ENCODE peak calls at places on chromosomes 3 and 15, in eight cellular contexts. R is left ventricle myocardium inferior, G is Panc1, C is pancreas, M is SJSA1, T is astrocyte, F is right atrium auricular region, S is heart right ventricle. W is an unnamed sample.

GRCh38 chr15:69718916-69719315 is 266.3 kb downstream of the RPLP1 start:
- DNase-seq in R (peak; percentile 16), G (no peak), C (no peak), M (no peak), T (no peak), F (no peak), S (no peak), W (no peak)

GRCh38 chr15:63112871-63113270 is 8.8 kb upstream of the LACTB start:
- DNase-seq in R (no peak), G (no peak), C (no peak), M (no peak), T (no peak), F (no peak), S (no peak), W (no peak)

GRCh38 chr3:186909078-186909853 is 21.1 kb upstream of the ST6GAL1 start:
- DNase-seq in R (no peak), G (no peak), C (no peak), M (no peak), T (no peak), F (no peak), S (no peak), W (no peak)

GRCh38 chr15:62618432-62618831 is 424.1 kb upstream of the TPM1 start:
- DNase-seq in R (no peak), G (no peak), C (no peak), M (peak; percentile 76), T (peak; percentile 88), F (no peak), S (no peak), W (peak; percentile 77)

GRCh38 chr15:65044724-65045481 is at the start of gene SLC51B:
- DNase-seq in R (peak; percentile 72), G (no peak), C (no peak), M (no peak), T (no peak), F (no peak), S (peak; percentile 54), W (peak; percentile 51)

GRCh38 chr3:198065897-198066296 is 105.9 kb downstream of the LMLN start:
- DNase-seq in R (no peak), G (no peak), C (no peak), M (no peak), T (no peak), F (no peak), S (no peak), W (no peak)

GRCh38 chr3:123405021-123405420 is 43.9 kb downstream of the ADCY5 start:
- DNase-seq in R (no peak), G (no peak), C (no peak), M (no peak), T (no peak), F (no peak), S (no peak), W (no peak)

GRCh38 chr3:106093616-106094015 is 224.8 kb upstream of the CBLB start:
- DNase-seq in R (no peak), G (no peak), C (no peak), M (no peak), T (no peak), F (no peak), S (no peak), W (peak; percentile 15)

GRCh38 chr3:128388932-128389331 is 77.8 kb downstream of the DNAJB8 start:
- DNase-seq in R (no peak), G (no peak), C (no peak), M (no peak), T (no peak), F (no peak), S (no peak), W (no peak)

GRCh38 chr3:107803170-107803569 is 280.4 kb downstream of the BBX start:
- DNase-seq in R (no peak), G (no peak), C (no peak), M (no peak), T (no peak), F (no peak), S (no peak), W (no peak)

GRCh38 chr3:156483426-156483825 is 71.5 kb downstream of the SSR3 start:
- DNase-seq in R (no peak), G (peak; percentile 33), C (no peak), M (no peak), T (peak; percentile 90), F (no peak), S (no peak), W (no peak)

GRCh38 chr3:135965129-135965505 is 411 bp upstream of the PPP2R3A start:
- DNase-seq in R (no peak), G (no peak), C (no peak), M (no peak), T (peak; percentile 60), F (no peak), S (no peak), W (no peak)
- H3K4me3 ChIP-seq in R (peak overlapping the region; percentile 90), G (peak overlapping the region; percentile 63), C (peak overlapping the region; percentile 80), M (peak overlapping the region; percentile 73), T (peak overlapping the region; percentile 87), F (peak overlapping the region; percentile 82), S (peak overlapping the region; percentile 66), W (peak overlapping the region; percentile 84)

DNA sequence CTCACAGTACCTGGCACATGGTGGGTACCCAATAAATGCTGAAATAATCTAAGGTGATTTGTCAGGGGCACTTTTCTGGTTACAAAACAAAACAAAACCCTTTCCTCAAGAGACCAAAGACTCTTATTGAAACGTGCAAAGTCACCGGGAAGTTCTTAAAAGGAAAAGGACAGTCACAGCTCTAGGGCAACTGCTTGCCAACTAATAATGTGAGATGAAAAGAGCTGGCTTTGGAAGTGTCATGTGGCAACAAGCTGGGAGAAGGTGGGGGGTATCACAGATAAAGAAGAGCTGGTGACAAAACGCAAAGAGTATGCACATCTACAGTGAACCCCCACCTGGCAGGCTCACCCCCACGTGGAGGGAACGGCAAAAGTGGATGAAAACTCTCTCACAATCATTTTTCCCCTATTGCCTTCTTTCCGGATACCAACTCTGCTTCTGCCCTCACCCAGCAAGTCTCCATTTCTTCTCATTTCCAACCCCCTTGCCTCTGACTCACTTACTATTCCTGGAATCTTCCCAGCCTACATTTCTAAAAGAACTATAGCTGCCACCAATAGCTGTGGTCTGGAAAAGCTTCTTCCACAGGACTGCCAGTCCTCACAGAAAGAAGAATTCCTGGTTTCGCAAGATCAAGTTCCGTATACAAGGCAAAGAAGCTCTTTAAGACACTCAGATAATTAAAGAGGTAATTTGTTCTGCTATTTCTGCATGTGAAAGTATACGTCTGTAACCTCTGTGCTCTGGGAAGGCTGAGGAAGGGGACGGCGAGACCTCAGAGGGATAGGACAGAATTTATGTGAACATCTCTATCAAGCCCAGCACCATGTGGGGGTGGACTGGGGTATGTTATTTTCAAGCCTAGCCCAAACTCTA is 21.8 kb upstream of the ANPEP start:
- DNase-seq in R (no peak), G (no peak), C (no peak), M (no peak), T (peak; percentile 96), F (peak; percentile 55), S (no peak), W (peak; percentile 60)
- H3K27me3 ChIP-seq in R (no peaks in the 10 kb centered on the region), G (no peaks in the 10 kb centered on the region), C (no peaks in the 10 kb centered on the region), M (no peaks in the 10 kb centered on the region), T (no peaks in the 10 kb centered on the region), F (no peaks in the 10 kb centered on the region), S (no peaks in the 10 kb centered on the region), W (no peaks in the 10 kb centered on the region)

GRCh38 chr15:99634576-99634975 is 68.8 kb downstream of the MEF2A start:
- DNase-seq in R (no peak), G (no peak), C (no peak), M (no peak), T (no peak), F (no peak), S (no peak), W (no peak)
- H3K9me3 ChIP-seq in R (no peaks in the 10 kb centered on the region), G (no peaks in the 10 kb centered on the region), C (no peaks in the 10 kb centered on the region), M (no peaks in the 10 kb centered on the region), T (no peaks in the 10 kb centered on the region), F (no peaks in the 10 kb centered on the region), S (no peaks in the 10 kb centered on the region), W (peaks cover 3% of the 10 kb centered on the region)

GRCh38 chr15:41942886-41943285 is 29.5 kb downstream of the EHD4 start:
- DNase-seq in R (no peak), G (no peak), C (no peak), M (no peak), T (no peak), F (no peak), S (no peak), W (no peak)
- H3K4me3 ChIP-seq in R (no peak overlapping the region), G (no peak overlapping the region), C (no peak overlapping the region), M (no peak overlapping the region), T (no peak overlapping the region), F (no peak overlapping the region), S (no peak overlapping the region), W (no peak overlapping the region)

W was measured in MG63.